ENCODE peak calls at places on chromosomes 4 and X, in four cellular contexts. H is AG04450, R is cardiac fibroblast, S is body of pancreas. U is an unnamed sample.

GRCh38 chr4:84957509-84958420 is 8.7 kb downstream of the WDFY3 start:
- DNase-seq in R (no peak), H (no peak), S (no peak), U (no peak)

GRCh38 chr4:138668309-138668708 is 347.3 kb upstream of the NOCT start:
- DNase-seq in H (no peak), S (no peak), R (no peak), U (no peak)

GRCh38 chrX:74286950-74287349 is 17.0 kb upstream of the ZCCHC13 start:
- DNase-seq in R (peak), H (peak), S (no peak), U (peak)

GRCh38 chrX:37998586-37999267 is 7.6 kb upstream of the SYTL5 start:
- DNase-seq in H (no peak), R (no peak), S (no peak), U (peak)

GRCh38 chrX:54076903-54077302 is 32.6 kb upstream of the PHF8 start:
- DNase-seq in R (peak), S (no peak), H (peak), U (no peak)

GRCh38 chr4:179196511-179196910 is 1754.3 kb upstream of the AGA start:
- DNase-seq in H (peak), R (peak), S (no peak), U (peak)

GRCh38 chr4:604131-604530 is 21.2 kb upstream of the PDE6B start:
- DNase-seq in S (no peak), H (no peak), R (no peak), U (no peak)

GRCh38 chr4:118356731-118357130 is 3.9 kb upstream of the PRSS12 start:
- DNase-seq in R (no peak), S (no peak), H (no peak), U (no peak)

GRCh38 chrX:34810364-34810763 is 132.2 kb upstream of the FAM47B start:
- DNase-seq in H (no peak), S (no peak), R (peak), U (no peak)

GRCh38 chr4:127781303-127782024 is 658 bp upstream of the HSPA4L start:
- DNase-seq in S (peak), H (no peak), R (peak), U (no peak)

GRCh38 chrX:31258163-31258562 is 186.3 kb upstream of the FTHL17 start:
- DNase-seq in S (no peak), H (no peak), R (no peak), U (no peak)

DNA sequence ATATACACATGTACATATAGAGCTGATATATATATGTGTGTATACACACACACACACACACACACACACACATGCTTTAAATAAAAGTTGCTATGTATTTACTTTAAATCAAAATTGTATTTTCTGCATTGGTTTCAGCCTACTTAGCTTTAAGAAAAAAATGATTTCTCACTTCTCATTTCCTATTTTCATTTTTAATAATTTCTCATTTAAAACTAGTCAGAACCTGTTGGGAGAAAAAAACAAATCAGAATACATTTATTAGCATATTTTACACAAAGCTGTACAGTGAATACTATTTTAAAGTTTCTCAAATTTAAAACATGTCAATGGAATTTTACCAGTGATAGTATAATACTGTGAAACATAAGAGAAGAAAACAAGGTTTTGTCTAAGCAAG is 681.8 kb downstream of the CENPC start:
- DNase-seq in S (no peak), R (no peak), H (no peak), U (no peak)
- TF ChIP-seq CTCF in S (no peak), R (no peak), H (no peak), U (no peak)

GRCh38 chr4:65502151-65502691 is 168.1 kb downstream of the EPHA5 start:
- DNase-seq in H (peak), S (no peak), R (peak), U (peak)

GRCh38 chr4:65495439-65495838 is 174.8 kb downstream of the EPHA5 start:
- DNase-seq in R (no peak), H (no peak), S (no peak), U (no peak)

GRCh38 chr4:65498606-65499005 is 171.7 kb downstream of the EPHA5 start:
- DNase-seq in R (no peak), H (no peak), S (no peak), U (no peak)
- TF ChIP-seq CTCF in R (no peak), H (no peak), S (no peak), U (no peak)

GRCh38 chrX:80184854-80185253 is 170.3 kb downstream of the TBX22 start:
- DNase-seq in R (no peak), H (no peak), S (no peak), U (no peak)
- TF ChIP-seq CTCF in R (no peak), H (no peak), S (no peak), U (no peak)

DNA sequence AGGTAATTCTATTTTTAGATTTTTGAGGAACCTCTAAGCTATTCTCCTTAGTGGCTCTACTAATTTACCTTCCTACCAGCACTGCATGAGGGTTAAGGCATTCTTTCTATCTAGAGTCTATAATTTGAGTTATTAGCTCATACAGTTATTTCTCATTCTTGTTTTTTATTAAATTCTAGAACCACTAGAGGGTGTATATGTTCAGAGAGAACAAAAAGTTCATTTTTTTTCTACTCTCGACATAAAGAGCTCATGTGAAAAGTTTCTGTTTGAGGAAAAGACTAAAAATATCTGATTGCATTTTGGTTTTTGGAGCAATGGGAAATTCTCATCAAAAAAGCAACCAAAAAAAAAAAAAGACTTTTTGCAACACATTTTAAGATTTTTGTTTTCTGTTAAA is 57.0 kb upstream of the LRAT start:
- DNase-seq in H (no peak), S (no peak), R (no peak), U (no peak)
- TF ChIP-seq CTCF in H (peak), S (no peak), R (no peak), U (peak)

GRCh38 chr4:88927420-88927819 is 129.6 kb downstream of the FAM13A start:
- DNase-seq in S (no peak), R (no peak), H (no peak), U (no peak)
- TF ChIP-seq CTCF in S (no peak), R (no peak), H (no peak), U (no peak)

GRCh38 chr4:42768125-42768748 is 111.3 kb upstream of the ATP8A1 start:
- DNase-seq in S (no peak), H (no peak), R (no peak), U (no peak)
- TF ChIP-seq CTCF in S (no peak), H (no peak), R (no peak), U (no peak)

GRCh38 chr4:48943387-48943786 is 36.8 kb upstream of the OCIAD2 start:
- DNase-seq in H (no peak), R (no peak), S (no peak), U (no peak)
- TF ChIP-seq CTCF in H (peak), R (peak), S (no peak), U (peak)

U was measured in brain microvascular endothelial cell.